ENCODE peak calls at places on chromosome 19, in four cellular contexts. C is activated CD4-positive, CD25-positive, alpha-beta regulatory T cell treated with anti-CD3 and anti-CD28 coated beads, Interleukin-2, amount 50 U/mL, for 72 hours; F is LoVo; A is Right ventricle myocardium superior. V is an unnamed sample.

GRCh38 chr19:3443840-3444694 is 36.3 kb downstream of the SMIM24 start:
- DNase-seq in C (no peak), A (peak; percentile 82), F (no peak), V (peak; percentile 90)

GRCh38 chr19:13281567-13282291 is 131.5 kb downstream of the IER2 start:
- DNase-seq in C (no peak), F (no peak), A (no peak), V (no peak)

GRCh38 chr19:58009666-58010301 is 7.2 kb upstream of the ZNF606 start:
- DNase-seq in C (peak; percentile 51), A (peak; percentile 90), F (no peak), V (peak; percentile 94)

GRCh38 chr19:29714953-29715694 is at the start of gene C19orf12:
- DNase-seq in F (peak; percentile 63), C (peak; percentile 75), A (peak; percentile 76), V (peak; percentile 88)

GRCh38 chr19:41350735-41351338 is 2.9 kb downstream of the TGFB1 start:
- DNase-seq in C (no peak), F (no peak), A (no peak), V (peak; percentile 43)

GRCh38 chr19:33289261-33289660 is 13.1 kb downstream of the CEBPA start:
- DNase-seq in F (no peak), A (no peak), C (no peak), V (no peak)

GRCh38 chr19:1151917-1152601 is 22.0 kb downstream of the SBNO2 start:
- DNase-seq in A (no peak), C (no peak), F (no peak), V (peak; percentile 80)

GRCh38 chr19:12695997-12696365 is 450 bp downstream of the FBXW9 start:
- DNase-seq in C (no peak), A (no peak), F (no peak), V (peak; percentile 64)

GRCh38 chr19:51660975-51661600 is 14.5 kb upstream of the SIGLEC14 start:
- DNase-seq in C (peak; percentile 58), A (no peak), F (peak; percentile 8), V (peak; percentile 73)

GRCh38 chr19:4583961-4584669 is 24.6 kb upstream of the SEMA6B start:
- DNase-seq in A (no peak), C (no peak), F (peak; percentile 49), V (peak; percentile 53)

GRCh38 chr19:48509467-48510194 is 2.0 kb downstream of the LMTK3 start:
- DNase-seq in F (no peak), C (no peak), A (no peak), V (peak; percentile 27)

GRCh38 chr19:46745521-46746280 is at the start of gene FKRP:
- DNase-seq in A (peak; percentile 58), F (no peak), C (peak; percentile 59), V (no peak)

GRCh38 chr19:5786593-5787551 is 2.3 kb upstream of the PRR22 start:
- DNase-seq in A (no peak), F (no peak), C (no peak), V (no peak)

GRCh38 chr19:50925734-50926133 is 14.5 kb upstream of the KLK4 start:
- DNase-seq in C (no peak), F (no peak), A (no peak), V (no peak)

GRCh38 chr19:8610041-8610927 is at the start of gene ADAMTS10:
- DNase-seq in A (peak; percentile 65), F (no peak), C (peak; percentile 41), V (peak; percentile 87)

GRCh38 chr19:38736413-38737280 is 7.6 kb downstream of the CAPN12 start:
- DNase-seq in F (no peak), C (no peak), A (peak; percentile 43), V (peak; percentile 86)

GRCh38 chr19:31260171-31260933 is 88.9 kb downstream of the TSHZ3 start:
- DNase-seq in C (no peak), F (no peak), A (no peak), V (no peak)

GRCh38 chr19:27746691-27747380 is 1466.1 kb downstream of the UQCRFS1 start:
- DNase-seq in C (no peak), F (no peak), A (peak; percentile 61), V (peak; percentile 34)

GRCh38 chr19:29278716-29279115 is 65.8 kb upstream of the UQCRFS1 start:
- DNase-seq in F (no peak), C (no peak), A (no peak), V (no peak)

GRCh38 chr19:10243606-10244005 is 8.4 kb upstream of the MRPL4 start:
- DNase-seq in C (no peak), F (no peak), A (no peak), V (no peak)

GRCh38 chr19:55225415-55225958 is 3.1 kb downstream of the TMEM86B start:
- DNase-seq in A (no peak), C (no peak), F (no peak), V (no peak)

GRCh38 chr19:33379151-33379829 is 5.8 kb downstream of the CEBPG start:
- DNase-seq in A (no peak), C (no peak), F (no peak), V (no peak)

GRCh38 chr19:11881151-11881800 is 6.3 kb upstream of the ZNF69 start:
- DNase-seq in F (peak; percentile 61), A (peak; percentile 47), C (peak; percentile 49), V (peak; percentile 58)

GRCh38 chr19:15403151-15403531 is 15.6 kb downstream of the AKAP8L start:
- DNase-seq in A (no peak), F (no peak), C (no peak), V (no peak)

GRCh38 chr19:33296473-33297060 is 5.8 kb downstream of the CEBPA start:
- DNase-seq in F (no peak), A (no peak), C (no peak), V (no peak)

GRCh38 chr19:31338069-31338767 is 11.0 kb downstream of the TSHZ3 start:
- DNase-seq in A (peak; percentile 67), F (no peak), C (no peak), V (peak; percentile 85)

GRCh38 chr19:2051771-2052704 is 994 bp upstream of the MKNK2 start:
- DNase-seq in C (no peak), A (peak; percentile 79), F (no peak), V (peak; percentile 91)

GRCh38 chr19:18429717-18430416 is 8.1 kb downstream of the ISYNA1 start:
- DNase-seq in F (no peak), A (no peak), C (no peak), V (no peak)

V was measured in right cardiac atrium.